ENCODE peak calls at places on chromosomes 6 and 20, in six cellular contexts. D is fibroblast of the aortic adventitia, I is pancreas, L is breast epithelium, T is IMR-90, G is GM23248. Y is an unnamed sample.

GRCh38 chr20:15759546-15760216 is 813.6 kb downstream of the KIF16B start:
- DNase-seq in D (no peak), T (no peak), L (no peak), G (peak; percentile 28), I (no peak), Y (no peak)

GRCh38 chr6:153312633-153313032 is 181.6 kb upstream of the RGS17 start:
- DNase-seq in D (peak; percentile 22), T (peak; percentile 35), I (peak; percentile 47), L (no peak), G (peak; percentile 37), Y (peak; percentile 53)

GRCh38 chr6:87473419-87473903 is 687 bp downstream of the SLC35A1 start:
- DNase-seq in I (peak; percentile 17), T (peak; percentile 44), D (peak; percentile 57), G (peak; percentile 84), L (no peak), Y (no peak)

GRCh38 chr6:170110201-170111140 is 180.4 kb downstream of the DLL1 start:
- DNase-seq in I (peak; percentile 6), D (no peak), L (no peak), T (no peak), G (no peak), Y (no peak)

GRCh38 chr6:138455746-138456392 is 43.4 kb downstream of the NHSL1 start:
- DNase-seq in L (no peak), D (peak; percentile 46), T (peak; percentile 52), G (peak; percentile 55), I (no peak), Y (peak; percentile 30)

GRCh38 chr6:144955392-144955791 is 670.3 kb downstream of the UTRN start:
- DNase-seq in D (no peak), L (no peak), T (no peak), I (no peak), G (no peak), Y (no peak)

GRCh38 chr6:155314773-155315515 is 660 bp upstream of the TFB1M start:
- DNase-seq in L (peak; percentile 34), G (peak; percentile 88), I (peak; percentile 65), T (peak; percentile 79), D (peak; percentile 90), Y (no peak)

GRCh38 chr6:36441307-36441894 is 1.3 kb downstream of the PXT1 start:
- DNase-seq in G (peak; percentile 100), I (peak; percentile 90), L (peak; percentile 96), D (peak; percentile 99), T (peak; percentile 100), Y (peak; percentile 94)

GRCh38 chr6:152295346-152295745 is 341.8 kb downstream of the SYNE1 start:
- DNase-seq in G (peak; percentile 84), T (peak; percentile 99), I (no peak), D (peak; percentile 99), L (no peak), Y (peak; percentile 13)

GRCh38 chr6:86949776-86950175 is 12.4 kb downstream of the HTR1E start:
- DNase-seq in G (no peak), D (no peak), I (no peak), L (no peak), T (no peak), Y (no peak)

GRCh38 chr6:98880486-98880885 is 46.1 kb downstream of the POU3F2 start:
- DNase-seq in I (no peak), T (no peak), G (no peak), D (no peak), L (no peak), Y (no peak)

DNA sequence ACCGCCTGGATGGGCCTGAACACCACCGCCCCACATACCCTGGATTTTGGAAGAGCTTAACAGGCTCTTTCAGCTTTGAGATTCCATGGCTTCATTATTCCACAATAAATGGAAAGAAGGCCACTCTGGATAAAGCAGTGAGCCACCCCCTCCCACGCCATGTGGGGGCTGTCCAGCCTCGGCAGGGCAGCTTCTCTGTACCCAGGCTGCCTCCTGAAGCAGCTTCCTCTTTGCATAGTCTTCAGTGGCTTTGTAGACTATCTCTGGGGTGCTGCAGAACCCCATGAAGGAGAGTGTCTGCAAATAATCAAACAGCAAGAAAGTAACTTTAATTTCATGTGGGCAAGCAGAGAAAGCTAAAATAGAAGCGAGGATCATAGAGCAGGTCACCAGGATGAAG is 96.6 kb upstream of the NXT1 start:
- DNase-seq in D (no peak), G (no peak), L (no peak), T (no peak), I (no peak), Y (no peak)
- H3K4me3 ChIP-seq in D (no peak overlapping the region), G (no peak overlapping the region), L (no peak overlapping the region), T (no peak overlapping the region), I (no peak overlapping the region), Y (no peak overlapping the region)

GRCh38 chr6:45836984-45837383 is 178.7 kb downstream of the CLIC5 start:
- DNase-seq in L (no peak), T (no peak), I (no peak), D (no peak), G (no peak), Y (no peak)
- H3K4me3 ChIP-seq in L (no peak overlapping the region), T (no peak overlapping the region), I (no peak overlapping the region), D (no peak overlapping the region), G (no peak overlapping the region), Y (no peak overlapping the region)

GRCh38 chr20:38729767-38730166 is 5.5 kb downstream of the SLC32A1 start:
- DNase-seq in G (no peak), I (no peak), T (no peak), L (no peak), D (no peak), Y (no peak)
- H3K4me3 ChIP-seq in G (no peak overlapping the region), I (no peak overlapping the region), T (no peak overlapping the region), L (no peak overlapping the region), D (no peak overlapping the region), Y (no peak overlapping the region)

GRCh38 chr6:373773-374724 is 17.5 kb upstream of the IRF4 start:
- DNase-seq in T (peak; percentile 16), G (peak; percentile 28), L (no peak), D (peak; percentile 40), I (no peak), Y (no peak)
- H3K4me3 ChIP-seq in T (no peak overlapping the region), G (no peak overlapping the region), L (no peak overlapping the region), D (no peak overlapping the region), I (no peak overlapping the region), Y (no peak overlapping the region)

DNA sequence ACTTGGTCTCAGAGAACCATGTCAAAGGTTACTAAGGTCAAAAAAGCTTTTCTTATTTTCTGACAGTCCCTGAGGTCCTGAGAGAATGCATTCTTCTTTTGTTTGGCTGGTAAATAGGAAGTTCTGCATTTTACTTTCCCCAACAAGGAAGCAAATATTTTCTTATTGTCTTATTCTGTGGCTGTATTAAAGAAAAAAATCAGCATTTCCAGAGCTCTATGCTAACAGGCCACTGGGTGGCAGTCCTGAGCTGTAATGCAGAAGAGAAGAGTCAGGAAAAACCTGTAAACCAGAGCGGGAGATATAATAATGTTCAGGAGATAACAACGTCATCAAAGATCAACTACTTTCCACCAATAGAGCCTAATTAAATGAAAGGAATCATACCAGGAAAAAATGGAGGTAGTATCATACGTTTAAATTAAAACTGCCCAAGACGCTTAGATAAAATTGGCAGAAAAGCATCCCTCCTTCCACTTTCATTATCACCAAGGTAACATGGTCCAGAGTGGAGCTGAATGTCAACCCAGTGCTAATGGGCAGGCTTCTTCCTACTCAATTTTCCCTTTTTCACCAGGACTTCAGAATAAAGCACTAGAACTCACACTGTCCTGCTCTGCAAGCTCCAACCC is 55.6 kb upstream of the CARMIL1 start:
- DNase-seq in D (peak; percentile 86), I (peak; percentile 71), T (peak; percentile 73), L (no peak), G (peak; percentile 79), Y (no peak)
- H3K4me3 ChIP-seq in D (peak overlapping the region; percentile 57), I (no peak overlapping the region), T (no peak overlapping the region), L (peak overlapping the region; percentile 26), G (peak overlapping the region; percentile 65), Y (no peak overlapping the region)

GRCh38 chr6:117399924-117400323 is 25.8 kb downstream of the ROS1 start:
- DNase-seq in T (peak; percentile 4), D (peak; percentile 26), L (no peak), G (peak; percentile 29), I (no peak), Y (no peak)
- H3K4me3 ChIP-seq in T (no peak overlapping the region), D (no peak overlapping the region), L (no peak overlapping the region), G (no peak overlapping the region), I (no peak overlapping the region), Y (no peak overlapping the region)

GRCh38 chr6:13671742-13672141 is 39.9 kb downstream of the RANBP9 start:
- DNase-seq in G (peak; percentile 18), D (no peak), L (no peak), I (no peak), T (no peak), Y (no peak)
- H3K4me3 ChIP-seq in G (no peak overlapping the region), D (no peak overlapping the region), L (no peak overlapping the region), I (no peak overlapping the region), T (no peak overlapping the region), Y (no peak overlapping the region)

DNA sequence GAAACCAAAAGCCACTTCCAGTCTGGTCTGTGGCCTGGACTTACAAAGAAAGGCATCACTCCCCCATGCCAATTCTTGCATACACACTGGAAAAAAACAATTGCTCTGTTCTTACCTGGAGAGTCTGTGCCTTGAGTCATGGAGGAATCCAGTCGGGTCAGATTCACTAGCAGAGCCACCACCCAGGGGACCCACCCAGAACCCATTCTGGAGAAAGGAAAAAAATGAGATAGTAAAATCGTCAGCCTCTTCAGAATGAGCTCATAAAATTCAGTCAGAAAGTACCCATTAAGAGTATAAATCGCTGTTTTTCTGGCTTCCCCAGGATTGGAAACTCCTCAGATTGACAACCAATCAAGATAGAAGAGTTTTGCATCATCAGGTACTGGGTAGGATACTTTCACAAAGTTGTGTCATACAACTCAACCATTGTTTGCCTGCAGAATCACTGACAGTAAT is at the start of gene HLA-DOB:
- DNase-seq in G (peak; percentile 26), L (peak; percentile 67), T (peak; percentile 10), D (peak; percentile 4), I (no peak), Y (peak; percentile 21)
- H3K4me3 ChIP-seq in G (no peak within 1 kb of the TSS), L (peak within 1 kb of the TSS; percentile 33), T (no peak within 1 kb of the TSS), D (no peak within 1 kb of the TSS), I (no peak within 1 kb of the TSS), Y (no peak within 1 kb of the TSS)

GRCh38 chr6:100447900-100448700 is 16.6 kb downstream of the SIM1 start:
- DNase-seq in L (no peak), G (no peak), I (no peak), T (no peak), D (no peak), Y (no peak)
- H3K4me3 ChIP-seq in L (no peak overlapping the region), G (no peak overlapping the region), I (no peak overlapping the region), T (no peak overlapping the region), D (no peak overlapping the region), Y (no peak overlapping the region)